ENCODE peak calls at places on chromosomes 13 and 19, in five cellular contexts. One of them, this sample, is unnamed.

GRCh38 chr13:48749144-48749543 is 95.4 kb downstream of the CYSLTR2 start:
- DNase-seq in frontal cortex: no peak
- DNase-seq in GM10248: no peak
- DNase-seq in lower lobe of right lung: no peak
- DNase-seq in T-helper 2 cell treated with Interferon-gamma antibody and Interleukin-4, amounts not matched to agents 5 μg/mL and 100 μg/mL, for 36 hours: no peak
- DNase-seq in this sample: no peak

GRCh38 chr13:98447881-98448641 is 128.8 kb downstream of the STK24 start:
- DNase-seq in frontal cortex: peak
- DNase-seq in GM10248: no peak
- DNase-seq in T-helper 2 cell treated with Interferon-gamma antibody and Interleukin-4, amounts not matched to agents 5 μg/mL and 100 μg/mL, for 36 hours: no peak
- DNase-seq in lower lobe of right lung: no peak
- DNase-seq in this sample: no peak

GRCh38 chr19:14089662-14090508 is 666 bp downstream of the SAMD1 start:
- DNase-seq in GM10248: peak
- DNase-seq in T-helper 2 cell treated with Interferon-gamma antibody and Interleukin-4, amounts not matched to agents 5 μg/mL and 100 μg/mL, for 36 hours: peak
- DNase-seq in frontal cortex: peak
- DNase-seq in lower lobe of right lung: peak
- DNase-seq in this sample: peak

GRCh38 chr19:33502991-33503790 is 18.4 kb downstream of the PEPD start:
- DNase-seq in lower lobe of right lung: peak
- DNase-seq in GM10248: no peak
- DNase-seq in frontal cortex: no peak
- DNase-seq in T-helper 2 cell treated with Interferon-gamma antibody and Interleukin-4, amounts not matched to agents 5 μg/mL and 100 μg/mL, for 36 hours: no peak
- DNase-seq in this sample: no peak

GRCh38 chr19:2027361-2027760 is 11.8 kb upstream of the BTBD2 start:
- DNase-seq in GM10248: no peak
- DNase-seq in lower lobe of right lung: no peak
- DNase-seq in frontal cortex: no peak
- DNase-seq in T-helper 2 cell treated with Interferon-gamma antibody and Interleukin-4, amounts not matched to agents 5 μg/mL and 100 μg/mL, for 36 hours: no peak
- DNase-seq in this sample: no peak

GRCh38 chr13:33799950-33800592 is 17.9 kb upstream of the RFC3 start:
- DNase-seq in T-helper 2 cell treated with Interferon-gamma antibody and Interleukin-4, amounts not matched to agents 5 μg/mL and 100 μg/mL, for 36 hours: no peak
- DNase-seq in frontal cortex: peak
- DNase-seq in GM10248: no peak
- DNase-seq in lower lobe of right lung: no peak
- DNase-seq in this sample: no peak

GRCh38 chr13:112107289-112107688 is 40.3 kb downstream of the SOX1 start:
- DNase-seq in lower lobe of right lung: no peak
- DNase-seq in T-helper 2 cell treated with Interferon-gamma antibody and Interleukin-4, amounts not matched to agents 5 μg/mL and 100 μg/mL, for 36 hours: no peak
- DNase-seq in GM10248: no peak
- DNase-seq in frontal cortex: no peak
- DNase-seq in this sample: no peak

GRCh38 chr19:13849991-13850909 is 26.7 kb upstream of the NANOS3 start:
- DNase-seq in frontal cortex: peak
- DNase-seq in T-helper 2 cell treated with Interferon-gamma antibody and Interleukin-4, amounts not matched to agents 5 μg/mL and 100 μg/mL, for 36 hours: peak
- DNase-seq in lower lobe of right lung: peak
- DNase-seq in GM10248: peak
- DNase-seq in this sample: peak

GRCh38 chr13:77919351-77920294 is 992 bp upstream of the EDNRB start:
- DNase-seq in lower lobe of right lung: peak
- DNase-seq in T-helper 2 cell treated with Interferon-gamma antibody and Interleukin-4, amounts not matched to agents 5 μg/mL and 100 μg/mL, for 36 hours: no peak
- DNase-seq in frontal cortex: peak
- DNase-seq in GM10248: no peak
- DNase-seq in this sample: no peak

GRCh38 chr13:41822560-41822959 is 138.3 kb downstream of the VWA8 start:
- DNase-seq in frontal cortex: no peak
- DNase-seq in GM10248: no peak
- DNase-seq in lower lobe of right lung: no peak
- DNase-seq in T-helper 2 cell treated with Interferon-gamma antibody and Interleukin-4, amounts not matched to agents 5 μg/mL and 100 μg/mL, for 36 hours: no peak
- DNase-seq in this sample: no peak

GRCh38 chr13:33678084-33678483 is 139.9 kb upstream of the RFC3 start:
- DNase-seq in T-helper 2 cell treated with Interferon-gamma antibody and Interleukin-4, amounts not matched to agents 5 μg/mL and 100 μg/mL, for 36 hours: no peak
- DNase-seq in lower lobe of right lung: no peak
- DNase-seq in frontal cortex: no peak
- DNase-seq in GM10248: no peak
- DNase-seq in this sample: no peak

GRCh38 chr13:95160112-95160906 is 140.9 kb downstream of the ABCC4 start:
- DNase-seq in frontal cortex: no peak
- DNase-seq in T-helper 2 cell treated with Interferon-gamma antibody and Interleukin-4, amounts not matched to agents 5 μg/mL and 100 μg/mL, for 36 hours: no peak
- DNase-seq in GM10248: no peak
- DNase-seq in lower lobe of right lung: no peak
- DNase-seq in this sample: no peak

GRCh38 chr13:32824061-32824460 is 192.2 kb upstream of the KL start:
- DNase-seq in T-helper 2 cell treated with Interferon-gamma antibody and Interleukin-4, amounts not matched to agents 5 μg/mL and 100 μg/mL, for 36 hours: no peak
- DNase-seq in lower lobe of right lung: no peak
- DNase-seq in frontal cortex: no peak
- DNase-seq in GM10248: no peak
- DNase-seq in this sample: no peak

GRCh38 chr19:48644839-48645651 is 942 bp downstream of the CA11 start:
- DNase-seq in T-helper 2 cell treated with Interferon-gamma antibody and Interleukin-4, amounts not matched to agents 5 μg/mL and 100 μg/mL, for 36 hours: peak
- DNase-seq in lower lobe of right lung: peak
- DNase-seq in GM10248: peak
- DNase-seq in frontal cortex: peak
- DNase-seq in this sample: peak

GRCh38 chr13:31605076-31605858 is 134.1 kb upstream of the RXFP2 start:
- DNase-seq in lower lobe of right lung: no peak
- DNase-seq in T-helper 2 cell treated with Interferon-gamma antibody and Interleukin-4, amounts not matched to agents 5 μg/mL and 100 μg/mL, for 36 hours: no peak
- DNase-seq in frontal cortex: no peak
- DNase-seq in GM10248: no peak
- DNase-seq in this sample: no peak

GRCh38 chr19:10292206-10292788 is 2.5 kb downstream of the ICAM5 start:
- DNase-seq in frontal cortex: peak
- DNase-seq in lower lobe of right lung: peak
- DNase-seq in GM10248: peak
- DNase-seq in T-helper 2 cell treated with Interferon-gamma antibody and Interleukin-4, amounts not matched to agents 5 μg/mL and 100 μg/mL, for 36 hours: peak
- DNase-seq in this sample: peak

GRCh38 chr19:38674388-38675133 is 27.1 kb downstream of the ACTN4 start:
- DNase-seq in lower lobe of right lung: no peak
- DNase-seq in GM10248: no peak
- DNase-seq in T-helper 2 cell treated with Interferon-gamma antibody and Interleukin-4, amounts not matched to agents 5 μg/mL and 100 μg/mL, for 36 hours: no peak
- DNase-seq in frontal cortex: no peak
- DNase-seq in this sample: no peak

GRCh38 chr19:46493236-46494114 is 2.2 kb downstream of the PNMA8B start:
- DNase-seq in frontal cortex: peak
- DNase-seq in lower lobe of right lung: peak
- DNase-seq in GM10248: peak
- DNase-seq in T-helper 2 cell treated with Interferon-gamma antibody and Interleukin-4, amounts not matched to agents 5 μg/mL and 100 μg/mL, for 36 hours: no peak
- DNase-seq in this sample: no peak

GRCh38 chr13:34567558-34567957 is 374.5 kb upstream of the NBEA start:
- DNase-seq in GM10248: no peak
- DNase-seq in frontal cortex: no peak
- DNase-seq in lower lobe of right lung: no peak
- DNase-seq in T-helper 2 cell treated with Interferon-gamma antibody and Interleukin-4, amounts not matched to agents 5 μg/mL and 100 μg/mL, for 36 hours: no peak
- DNase-seq in this sample: no peak

GRCh38 chr19:16508546-16508945 is 12.4 kb downstream of the C19orf44 start:
- DNase-seq in T-helper 2 cell treated with Interferon-gamma antibody and Interleukin-4, amounts not matched to agents 5 μg/mL and 100 μg/mL, for 36 hours: no peak
- DNase-seq in lower lobe of right lung: no peak
- DNase-seq in GM10248: no peak
- DNase-seq in frontal cortex: no peak
- DNase-seq in this sample: no peak